ENCODE peak calls at places on chromosomes 12 and 14, in six cellular contexts. P, L, F, U, Z and V are unnamed samples.
A peak's percentile ranks its signal among the peaks of the same experiment; 100 is the strongest.

GRCh38 chr12:78878447-78878846 is 13.9 kb downstream of the SYT1 start:
- DNase-seq in P (no peak), L (no peak), F (no peak), U (no peak), Z (no peak), V (no peak)

GRCh38 chr12:29041621-29042020 is 107.5 kb upstream of the FAR2 start:
- DNase-seq in P (no peak), L (no peak), F (no peak), U (no peak), Z (no peak), V (peak; percentile 74)

GRCh38 chr14:104931771-104932675 is 7.3 kb downstream of the PLD4 start:
- DNase-seq in P (no peak), L (no peak), F (no peak), U (peak; percentile 65), Z (no peak), V (no peak)

GRCh38 chr14:74140374-74140850 is 55.7 kb downstream of the LIN52 start:
- DNase-seq in P (no peak), L (no peak), F (peak; percentile 22), U (peak; percentile 87), Z (no peak), V (no peak)

GRCh38 chr12:130859128-130859527 is 12.7 kb upstream of the RAN start:
- DNase-seq in P (no peak), L (no peak), F (no peak), U (no peak), Z (no peak), V (no peak)

GRCh38 chr12:106223485-106224391 is 24.1 kb downstream of the CKAP4 start:
- DNase-seq in P (peak; percentile 74), L (peak; percentile 48), F (peak; percentile 67), U (peak; percentile 76), Z (peak; percentile 82), V (no peak)

GRCh38 chr12:113200016-113200797 is 14.7 kb downstream of the RITA1 start:
- DNase-seq in P (no peak), L (no peak), F (no peak), U (no peak), Z (no peak), V (no peak)

GRCh38 chr12:124916370-124917134 is 2.1 kb upstream of the UBC start:
- DNase-seq in P (peak; percentile 51), L (no peak), F (peak; percentile 86), U (no peak), Z (peak; percentile 82), V (peak; percentile 84)

GRCh38 chr12:56128669-56129209 is 672 bp downstream of the ESYT1 start:
- DNase-seq in P (peak; percentile 32), L (no peak), F (no peak), U (no peak), Z (no peak), V (no peak)

GRCh38 chr12:92472198-92472597 is 230.6 kb upstream of the PLEKHG7 start:
- DNase-seq in P (no peak), L (no peak), F (no peak), U (no peak), Z (no peak), V (no peak)

GRCh38 chr14:85471744-85472143 is 58.2 kb upstream of the FLRT2 start:
- DNase-seq in P (no peak), L (no peak), F (peak; percentile 88), U (no peak), Z (peak; percentile 4), V (peak; percentile 71)

GRCh38 chr12:5197127-5197526 is 153.4 kb downstream of the KCNA5 start:
- DNase-seq in P (no peak), L (no peak), F (no peak), U (no peak), Z (no peak), V (no peak)

GRCh38 chr12:51994539-51994820 is 12.3 kb upstream of the TAMALIN start:
- DNase-seq in P (no peak), L (no peak), F (no peak), U (no peak), Z (no peak), V (no peak)

GRCh38 chr12:131378861-131379665 is 331.8 kb upstream of the SFSWAP start:
- DNase-seq in P (no peak), L (no peak), F (no peak), U (peak; percentile 61), Z (no peak), V (no peak)

GRCh38 chr12:14563051-14563450 is 4.6 kb downstream of the PLBD1 start:
- DNase-seq in P (no peak), L (no peak), F (peak; percentile 32), U (no peak), Z (no peak), V (no peak)

GRCh38 chr14:60303745-60304144 is 54.7 kb downstream of the PPM1A start:
- DNase-seq in P (no peak), L (no peak), F (no peak), U (no peak), Z (no peak), V (no peak)

GRCh38 chr14:36300337-36300736 is 20.1 kb downstream of the MBIP start:
- DNase-seq in P (no peak), L (no peak), F (no peak), U (no peak), Z (no peak), V (no peak)